ENCODE peak calls at places on chromosomes 4 and X, in six cellular contexts. U, Z, R, S, K and P are unnamed samples.

GRCh38 chrX:38052096-38052495 is 45.7 kb downstream of the SYTL5 start:
- DNase-seq in U (no peak), Z (no peak), R (no peak), S (no peak), K (peak), P (no peak)

GRCh38 chrX:49037883-49038475 is 5.2 kb downstream of the TFE3 start:
- DNase-seq in U (no peak), Z (no peak), R (no peak), S (no peak), K (no peak), P (no peak)

GRCh38 chr4:112213850-112214249 is 17.7 kb upstream of the AP1AR start:
- DNase-seq in U (no peak), Z (no peak), R (no peak), S (no peak), K (peak), P (no peak)

GRCh38 chr4:15368906-15369305 is 58.9 kb upstream of the C1QTNF7 start:
- DNase-seq in U (no peak), Z (no peak), R (no peak), S (no peak), K (peak), P (no peak)

GRCh38 chr4:2846172-2846571 is 2.5 kb downstream of the ADD1 start:
- DNase-seq in U (no peak), Z (no peak), R (no peak), S (no peak), K (no peak), P (no peak)

GRCh38 chrX:134753185-134754008 is 95.1 kb upstream of the PLAC1 start:
- DNase-seq in U (no peak), Z (no peak), R (no peak), S (no peak), K (peak), P (no peak)

GRCh38 chr4:141127884-141128283 is 5.4 kb downstream of the RNF150 start:
- DNase-seq in U (no peak), Z (no peak), R (no peak), S (no peak), K (peak), P (no peak)

GRCh38 chr4:81807927-81808672 is 336.4 kb upstream of the RASGEF1B start:
- DNase-seq in U (no peak), Z (no peak), R (no peak), S (no peak), K (no peak), P (no peak)

GRCh38 chrX:39438603-39439602 is 637.6 kb downstream of the MID1IP1 start:
- DNase-seq in U (no peak), Z (no peak), R (no peak), S (no peak), K (no peak), P (no peak)

GRCh38 chr4:946517-947471 is 14.5 kb downstream of the TMEM175 start:
- DNase-seq in U (no peak), Z (no peak), R (no peak), S (no peak), K (no peak), P (no peak)